ENCODE peak calls at places on chromosomes 6 and 20, in seven cellular contexts. A is A673, J is keratinocyte, B is adrenal gland, M is psoas muscle, F is lung, R is cardiac muscle cell. T is an unnamed sample.

GRCh38 chr6:22926613-22927348 is 357.4 kb downstream of the HDGFL1 start:
- DNase-seq in F (no peak), A (no peak), R (peak), B (no peak), M (no peak), J (no peak), T (no peak)

GRCh38 chr20:34549291-34549928 is 9.1 kb upstream of the MAP1LC3A start:
- DNase-seq in F (peak), B (no peak), J (no peak), R (peak), M (no peak), A (peak), T (peak)

GRCh38 chr6:137878810-137879285 is 11.8 kb downstream of the TNFAIP3 start:
- DNase-seq in J (no peak), R (peak), M (peak), B (no peak), A (no peak), F (no peak), T (no peak)

GRCh38 chr6:50847890-50848594 is 29.4 kb downstream of the TFAP2B start:
- DNase-seq in M (no peak), J (no peak), B (no peak), A (no peak), R (no peak), F (no peak), T (no peak)

GRCh38 chr20:17933711-17934110 is 34.9 kb downstream of the SNX5 start:
- DNase-seq in J (no peak), M (no peak), B (no peak), R (no peak), A (no peak), F (no peak), T (peak)

GRCh38 chr6:17798477-17798876 is 91.8 kb upstream of the NUP153 start:
- DNase-seq in A (no peak), F (no peak), J (no peak), R (no peak), M (no peak), B (no peak), T (no peak)

GRCh38 chr20:12775041-12775440 is 233.7 kb upstream of the SPTLC3 start:
- DNase-seq in F (no peak), A (no peak), M (no peak), R (no peak), J (no peak), B (no peak), T (no peak)

GRCh38 chr6:101741474-101742171 is 348.1 kb downstream of the GRIK2 start:
- DNase-seq in M (no peak), F (no peak), R (no peak), J (no peak), A (peak), B (no peak), T (peak)

GRCh38 chr6:37507082-37507481 is 7.4 kb upstream of the CCDC167 start:
- DNase-seq in J (no peak), A (no peak), F (no peak), B (no peak), R (no peak), M (no peak), T (no peak)

GRCh38 chr6:150499882-150500312 is 99.8 kb upstream of the PLEKHG1 start:
- DNase-seq in R (no peak), J (no peak), A (no peak), M (no peak), F (no peak), B (no peak), T (no peak)

GRCh38 chr6:147662639-147663038 is 154.1 kb downstream of the SAMD5 start:
- DNase-seq in J (no peak), R (no peak), M (no peak), F (no peak), B (no peak), A (no peak), T (no peak)

GRCh38 chr6:148128014-148128730 is 214.5 kb upstream of the SASH1 start:
- DNase-seq in A (no peak), B (no peak), J (no peak), M (no peak), F (no peak), R (no peak), T (no peak)

GRCh38 chr20:23566199-23566932 is 1.9 kb downstream of the CST9L start:
- DNase-seq in A (no peak), F (no peak), B (peak), R (no peak), J (no peak), M (no peak), T (no peak)

GRCh38 chr20:49676581-49677291 is 36.9 kb downstream of the B4GALT5 start:
- DNase-seq in M (no peak), F (peak), R (no peak), B (no peak), A (no peak), J (no peak), T (peak)

GRCh38 chr6:16130932-16131387 is 2.1 kb downstream of the MYLIP start:
- DNase-seq in B (peak), J (no peak), M (no peak), R (peak), F (peak), A (peak), T (peak)

GRCh38 chr6:31096656-31097055 is 15.7 kb downstream of the C6orf15 start:
- DNase-seq in B (no peak), M (no peak), A (no peak), J (no peak), R (no peak), F (no peak), T (no peak)

GRCh38 chr6:45816674-45817297 is 198.9 kb downstream of the CLIC5 start:
- DNase-seq in F (no peak), J (no peak), A (no peak), M (no peak), R (no peak), B (no peak), T (no peak)

GRCh38 chr6:143747347-143747842 is 69.6 kb downstream of the PHACTR2 start:
- DNase-seq in A (no peak), J (no peak), F (no peak), B (no peak), M (no peak), R (peak), T (peak)

GRCh38 chr6:111709615-111710398 is 104.1 kb upstream of the TRAF3IP2 start:
- DNase-seq in B (peak), R (peak), M (peak), F (peak), J (peak), A (peak), T (peak)

GRCh38 chr6:26056583-26057350 is 30.5 kb upstream of the HFE start:
- DNase-seq in R (peak), A (peak), F (no peak), B (peak), M (no peak), J (no peak), T (peak)

GRCh38 chr6:121723623-121724022 is 288.2 kb downstream of the GJA1 start:
- DNase-seq in M (no peak), J (no peak), B (no peak), F (no peak), A (no peak), R (no peak), T (no peak)

GRCh38 chr6:82553863-82554531 is 190.4 kb downstream of the TPBG start:
- DNase-seq in A (peak), J (no peak), F (no peak), M (no peak), B (no peak), R (no peak), T (no peak)

GRCh38 chr6:131262060-131262459 is 126.8 kb downstream of the AKAP7 start:
- DNase-seq in A (no peak), R (no peak), M (no peak), B (no peak), J (no peak), F (no peak), T (no peak)

GRCh38 chr6:149140910-149141290 is 176.6 kb upstream of the TAB2 start:
- DNase-seq in R (no peak), F (no peak), A (no peak), B (no peak), J (no peak), M (no peak), T (no peak)

GRCh38 chr20:62719250-62719945 is 10.8 kb downstream of the NTSR1 start:
- DNase-seq in F (no peak), J (no peak), M (no peak), A (no peak), B (no peak), R (no peak), T (no peak)

GRCh38 chr6:71419217-71419953 is 130.8 kb downstream of the OGFRL1 start:
- DNase-seq in B (no peak), J (no peak), F (no peak), M (no peak), A (no peak), R (peak), T (no peak)

GRCh38 chr6:151154418-151154817 is 85.3 kb upstream of the AKAP12 start:
- DNase-seq in R (peak), J (no peak), A (peak), B (no peak), M (peak), F (no peak), T (peak)

GRCh38 chr20:10990625-10991382 is 317.0 kb upstream of the JAG1 start:
- DNase-seq in J (no peak), R (no peak), B (no peak), M (no peak), F (no peak), A (no peak), T (no peak)

GRCh38 chr6:51007237-51007636 is 188.6 kb downstream of the TFAP2B start:
- DNase-seq in M (no peak), B (no peak), A (no peak), R (no peak), F (no peak), J (no peak), T (no peak)

GRCh38 chr6:81749704-81750103 is 2.8 kb downstream of the TENT5A start:
- DNase-seq in R (peak), J (no peak), B (no peak), F (no peak), M (no peak), A (no peak), T (no peak)

GRCh38 chr20:32473231-32474008 is 111.7 kb downstream of the NOL4L start:
- DNase-seq in F (no peak), A (no peak), R (no peak), M (no peak), J (no peak), B (no peak), T (peak)

GRCh38 chr20:32470025-32470861 is 112.1 kb downstream of the ASXL1 start:
- DNase-seq in J (no peak), F (peak), B (peak), M (peak), R (peak), A (peak), T (peak)

GRCh38 chr20:32468860-32469259 is 110.7 kb downstream of the ASXL1 start:
- DNase-seq in B (no peak), F (no peak), M (no peak), R (no peak), J (no peak), A (no peak), T (no peak)

GRCh38 chr20:32472581-32473207 is 112.4 kb downstream of the NOL4L start:
- DNase-seq in B (no peak), F (no peak), R (no peak), M (no peak), J (no peak), A (no peak), T (no peak)

GRCh38 chr20:32470940-32471339 is 112.8 kb downstream of the ASXL1 start:
- DNase-seq in R (no peak), M (no peak), F (no peak), J (no peak), A (no peak), B (no peak), T (no peak)
- H3K27ac ChIP-seq in R (no peak), M (peak), F (peak), J (no peak), A (no peak), B (no peak), T (peak)

DNA sequence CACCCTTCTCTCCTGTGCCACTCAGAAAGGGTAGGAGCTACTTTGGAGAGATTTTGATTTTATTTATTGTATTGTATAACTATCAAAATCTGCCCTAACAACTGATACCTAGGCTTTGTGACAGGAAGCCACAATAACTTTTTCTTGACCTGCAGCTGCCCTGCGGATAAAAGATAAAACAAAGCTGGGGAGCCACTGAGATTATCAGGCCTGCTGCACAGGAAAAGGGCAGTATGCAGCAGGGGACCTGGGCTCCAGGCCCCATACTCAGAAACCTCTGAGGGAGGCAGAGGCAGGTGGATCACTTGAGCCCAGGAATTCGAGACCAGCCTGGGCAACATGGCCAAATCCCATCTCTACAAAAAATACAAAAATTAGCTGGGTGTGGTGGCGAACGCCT is 980 bp upstream of the SNX21 start:
- DNase-seq in B (no peak), F (no peak), A (no peak), R (no peak), M (peak), J (no peak), T (no peak)
- H3K27ac ChIP-seq in B (peak), F (peak), A (no peak), R (peak), M (peak), J (no peak), T (peak)

GRCh38 chr20:63953764-63954429 is 2.3 kb downstream of the UCKL1 start:
- DNase-seq in B (no peak), M (no peak), F (no peak), R (no peak), J (no peak), A (no peak), T (no peak)
- H3K27ac ChIP-seq in B (no peak), M (peak), F (peak), R (peak), J (no peak), A (no peak), T (no peak)

DNA sequence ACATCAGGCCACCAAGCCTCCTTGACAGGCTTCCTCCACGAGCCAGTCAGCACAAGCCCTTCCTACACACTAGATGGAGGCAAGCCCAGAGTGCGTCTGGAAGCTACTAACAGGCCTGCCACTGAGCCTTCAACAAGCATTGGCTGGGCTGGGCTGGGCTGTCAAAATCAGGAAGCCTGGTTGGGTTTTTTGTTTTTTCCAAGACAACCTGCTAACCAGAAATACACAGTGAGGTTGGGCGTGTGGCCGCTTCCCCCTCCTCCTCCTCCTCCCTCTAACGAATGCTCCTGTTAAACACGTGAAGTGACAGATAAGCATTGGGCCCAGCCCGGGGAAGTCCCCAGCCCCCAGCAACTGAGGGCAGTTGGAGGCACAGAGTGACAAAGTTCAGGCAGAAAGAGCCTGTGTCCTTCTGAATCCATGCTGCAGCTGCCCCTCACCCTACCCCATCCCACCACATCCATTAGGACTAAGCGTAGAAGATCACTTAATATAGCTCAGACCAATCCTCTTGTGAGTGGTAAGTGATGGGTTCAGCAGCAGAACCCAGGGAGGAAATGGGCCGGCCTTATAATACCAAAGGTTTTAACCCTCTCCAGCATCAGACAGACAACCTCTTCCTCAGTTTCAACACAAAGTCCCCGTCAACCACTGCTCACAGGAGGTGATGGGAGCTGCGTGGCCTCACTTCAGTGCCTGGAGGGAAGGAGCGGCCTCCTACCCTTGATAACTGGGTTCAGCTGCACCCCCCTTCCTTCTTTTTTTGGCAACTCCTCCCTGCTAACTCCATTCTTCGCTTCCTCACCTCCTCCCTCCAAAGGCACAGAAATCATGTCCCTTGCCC is 1.1 kb downstream of the NFATC2 start:
- DNase-seq in M (peak), R (peak), A (peak), J (no peak), B (peak), F (peak), T (peak)
- H3K27ac ChIP-seq in M (peak), R (peak), A (no peak), J (no peak), B (no peak), F (peak), T (peak)

GRCh38 chr6:89353702-89354392 is 1.3 kb upstream of the UBE2J1 start:
- DNase-seq in M (no peak), J (no peak), B (no peak), F (no peak), R (no peak), A (peak), T (no peak)

GRCh38 chr6:89352329-89353117 is at the start of gene UBE2J1:
- DNase-seq in R (peak), M (peak), A (peak), J (no peak), B (peak), F (peak), T (peak)

GRCh38 chr6:89355511-89356185 is 3.1 kb upstream of the UBE2J1 start:
- DNase-seq in R (no peak), F (no peak), J (no peak), A (no peak), M (no peak), B (no peak), T (no peak)

GRCh38 chr6:89351632-89352328 is 742 bp downstream of the UBE2J1 start:
- DNase-seq in F (no peak), M (no peak), J (no peak), R (no peak), A (peak), B (no peak), T (no peak)

DNA sequence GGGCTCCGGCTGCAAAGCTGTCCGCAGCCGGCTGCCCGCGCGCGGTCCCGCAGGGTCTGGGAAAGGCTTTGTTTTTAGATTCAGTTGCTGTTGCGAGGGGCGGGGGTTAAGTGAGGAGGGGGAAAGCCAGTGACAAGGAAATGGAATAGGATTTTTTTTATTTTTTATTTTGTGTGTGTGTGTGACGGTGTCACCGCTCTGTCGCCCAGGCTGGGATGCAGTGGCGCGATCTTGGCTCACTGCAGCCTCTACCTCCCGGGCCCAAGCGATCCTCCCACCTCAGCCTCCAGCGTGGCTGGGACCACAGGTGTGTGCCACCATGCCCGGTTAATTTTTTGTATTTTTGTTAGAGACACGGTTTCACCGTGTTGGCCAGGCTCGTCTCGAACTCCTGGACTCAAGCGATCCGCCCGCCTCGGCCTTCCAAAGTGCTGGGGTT is 615 bp upstream of the UBE2J1 start:
- DNase-seq in B (no peak), F (no peak), M (no peak), A (no peak), R (no peak), J (no peak), T (no peak)
- H3K27ac ChIP-seq in B (peak), F (peak), M (peak), A (peak), R (peak), J (peak), T (peak)

T was measured in body of pancreas.